ENCODE peak calls at places on chromosomes 12 and 14, in five cellular contexts. U, G, F, M and B are unnamed samples.

GRCh38 chr12:89907659-89908058 is 199.0 kb upstream of the ATP2B1 start:
- DNase-seq in U (no peak), G (no peak), F (no peak), M (no peak), B (no peak)

GRCh38 chr12:4116251-4117111 is 157.1 kb upstream of the CCND2 start:
- DNase-seq in U (no peak), G (no peak), F (peak; percentile 74), M (peak; percentile 37), B (peak; percentile 80)

GRCh38 chr12:124172646-124173045 is 122.2 kb upstream of the RFLNA start:
- DNase-seq in U (no peak), G (no peak), F (no peak), M (peak; percentile 44), B (no peak)

GRCh38 chr12:570949-571794 is 92.1 kb downstream of the NINJ2 start:
- DNase-seq in U (peak; percentile 81), G (peak; percentile 77), F (peak; percentile 100), M (peak; percentile 98), B (peak; percentile 85)

GRCh38 chr12:109870648-109871047 is 9.7 kb downstream of the GLTP start:
- DNase-seq in U (no peak), G (no peak), F (no peak), M (no peak), B (no peak)

GRCh38 chr14:105419055-105419304 is 647 bp upstream of the MTA1 start:
- DNase-seq in U (no peak), G (no peak), F (no peak), M (no peak), B (no peak)

GRCh38 chr12:70247653-70248199 is 4.5 kb downstream of the CNOT2 start:
- DNase-seq in U (no peak), G (no peak), F (no peak), M (no peak), B (no peak)

GRCh38 chr14:29321646-29322045 is 555.1 kb downstream of the FOXG1 start:
- DNase-seq in U (no peak), G (no peak), F (peak; percentile 6), M (no peak), B (no peak)

GRCh38 chr12:93772003-93772402 is 94.8 kb downstream of the CRADD start:
- DNase-seq in U (no peak), G (no peak), F (no peak), M (no peak), B (no peak)

GRCh38 chr14:75417674-75418073 is 10.1 kb upstream of the JDP2 start:
- DNase-seq in U (no peak), G (no peak), F (peak; percentile 19), M (peak; percentile 92), B (no peak)

GRCh38 chr14:26125039-26125438 is 472.8 kb downstream of the NOVA1 start:
- DNase-seq in U (no peak), G (no peak), F (no peak), M (no peak), B (no peak)

GRCh38 chr14:39175445-39176262 is 600 bp downstream of the PNN start:
- DNase-seq in U (no peak), G (peak; percentile 39), F (peak; percentile 39), M (peak; percentile 27), B (no peak)

GRCh38 chr12:51482808-51483532 is 58.3 kb downstream of the SLC4A8 start:
- DNase-seq in U (no peak), G (no peak), F (no peak), M (no peak), B (no peak)

GRCh38 chr12:131831635-131832041 is 3.4 kb downstream of the MMP17 start:
- DNase-seq in U (no peak), G (no peak), F (no peak), M (peak; percentile 54), B (no peak)

GRCh38 chr14:79197516-79197915 is 1013.8 kb downstream of the DIO2 start:
- DNase-seq in U (no peak), G (no peak), F (no peak), M (no peak), B (no peak)

GRCh38 chr14:69648480-69649414 is 37.4 kb downstream of the SUSD6 start:
- DNase-seq in U (no peak), G (no peak), F (peak; percentile 12), M (peak; percentile 49), B (no peak)

GRCh38 chr14:77346495-77346894 is 25.7 kb downstream of the GSTZ1 start:
- DNase-seq in U (no peak), G (no peak), F (no peak), M (no peak), B (no peak)

GRCh38 chr14:24952851-24953666 is 96.9 kb downstream of the STXBP6 start:
- DNase-seq in U (no peak), G (no peak), F (peak; percentile 10), M (no peak), B (no peak)

GRCh38 chr14:35292770-35293561 is 784 bp downstream of the PSMA6 start:
- DNase-seq in U (no peak), G (no peak), F (no peak), M (no peak), B (no peak)

GRCh38 chr12:81222841-81223595 is 145.1 kb downstream of the ACSS3 start:
- DNase-seq in U (no peak), G (no peak), F (peak; percentile 26), M (no peak), B (no peak)

GRCh38 chr12:121279507-121279915 is 17.0 kb downstream of the CAMKK2 start:
- DNase-seq in U (peak; percentile 79), G (peak; percentile 42), F (no peak), M (no peak), B (no peak)

GRCh38 chr14:92460916-92461579 is 52.5 kb upstream of the RIN3 start:
- DNase-seq in U (peak; percentile 70), G (no peak), F (no peak), M (no peak), B (peak; percentile 20)

GRCh38 chr14:106802413-106803364 is 1276.3 kb downstream of the TMEM121 start:
- DNase-seq in U (no peak), G (no peak), F (no peak), M (no peak), B (peak; percentile 42)

GRCh38 chr12:49792181-49792970 is 35.8 kb downstream of the NCKAP5L start:
- DNase-seq in U (no peak), G (no peak), F (no peak), M (no peak), B (no peak)

GRCh38 chr12:42705863-42706262 is 116.3 kb upstream of the PRICKLE1 start:
- DNase-seq in U (peak; percentile 87), G (peak; percentile 45), F (peak; percentile 87), M (peak; percentile 92), B (peak; percentile 29)

GRCh38 chr14:21923820-21924219 is 250.2 kb upstream of the OR4E1 start:
- DNase-seq in U (no peak), G (no peak), F (no peak), M (no peak), B (no peak)

GRCh38 chr12:13425766-13426165 is 229.2 kb downstream of the EMP1 start:
- DNase-seq in U (no peak), G (no peak), F (peak; percentile 54), M (peak; percentile 18), B (no peak)

GRCh38 chr14:68784995-68785816 is 7.7 kb downstream of the ZFP36L1 start:
- DNase-seq in U (peak; percentile 61), G (no peak), F (peak; percentile 42), M (peak; percentile 73), B (peak; percentile 28)

GRCh38 chr12:1934831-1935230 is 16.4 kb upstream of the CACNA2D4 start:
- DNase-seq in U (no peak), G (no peak), F (no peak), M (no peak), B (no peak)

GRCh38 chr14:33992274-33993050 is 41.6 kb upstream of the EGLN3 start:
- DNase-seq in U (no peak), G (no peak), F (no peak), M (no peak), B (no peak)

GRCh38 chr12:16352481-16352880 is 5.0 kb downstream of the MGST1 start:
- DNase-seq in U (no peak), G (no peak), F (no peak), M (no peak), B (no peak)

GRCh38 chr12:23204933-23205778 is 580.2 kb downstream of the ETNK1 start:
- DNase-seq in U (no peak), G (no peak), F (no peak), M (peak; percentile 58), B (no peak)

GRCh38 chr14:63787995-63788946 is 60.4 kb upstream of the SGPP1 start:
- DNase-seq in U (no peak), G (no peak), F (no peak), M (no peak), B (no peak)

GRCh38 chr12:54369597-54370217 is 5.4 kb upstream of the GPR84 start:
- DNase-seq in U (no peak), G (no peak), F (no peak), M (no peak), B (no peak)